ENCODE peak calls at places on chromosomes 12 and 14, in eight cellular contexts. One of them, this sample, is unnamed.

GRCh38 chr12:64054156-64054555 is 167.9 kb downstream of the KICS2 start:
- DNase-seq in EH: no peak
- DNase-seq in activated T-cell treated with anti-CD3 and anti-CD28 coated beads for 24 hours: no peak
- DNase-seq in activated naive CD8-positive, alpha-beta T cell treated with anti-CD3 and anti-CD28 coated beads, Interleukin-2, amount 50 U/mL, for 24 hours: no peak
- DNase-seq in SW 1271: no peak
- DNase-seq in GM18507: no peak
- DNase-seq in NCI-H1436: no peak
- DNase-seq in activated CD4-positive, alpha-beta T cell treated with anti-CD3 and anti-CD28 coated beads, Interleukin-2, amount 10 ng/mL, durations not matched to agents 7 days and 5 days: no peak
- DNase-seq in this sample: no peak

GRCh38 chr14:104171948-104172347 is 33.6 kb downstream of the KIF26A start:
- DNase-seq in activated naive CD8-positive, alpha-beta T cell treated with anti-CD3 and anti-CD28 coated beads, Interleukin-2, amount 50 U/mL, for 24 hours: no peak
- DNase-seq in activated CD4-positive, alpha-beta T cell treated with anti-CD3 and anti-CD28 coated beads, Interleukin-2, amount 10 ng/mL, durations not matched to agents 7 days and 5 days: no peak
- DNase-seq in NCI-H1436: no peak
- DNase-seq in EH: no peak
- DNase-seq in SW 1271: no peak
- DNase-seq in GM18507: no peak
- DNase-seq in activated T-cell treated with anti-CD3 and anti-CD28 coated beads for 24 hours: no peak
- DNase-seq in this sample: no peak

GRCh38 chr12:53625373-53625945 is 723 bp downstream of the ATF7 start:
- DNase-seq in NCI-H1436: no peak
- DNase-seq in GM18507: no peak
- DNase-seq in SW 1271: no peak
- DNase-seq in EH: no peak
- DNase-seq in activated T-cell treated with anti-CD3 and anti-CD28 coated beads for 24 hours: no peak
- DNase-seq in activated naive CD8-positive, alpha-beta T cell treated with anti-CD3 and anti-CD28 coated beads, Interleukin-2, amount 50 U/mL, for 24 hours: no peak
- DNase-seq in activated CD4-positive, alpha-beta T cell treated with anti-CD3 and anti-CD28 coated beads, Interleukin-2, amount 10 ng/mL, durations not matched to agents 7 days and 5 days: no peak
- DNase-seq in this sample: no peak

GRCh38 chr14:36666416-36667206 is 5.0 kb downstream of the PAX9 start:
- DNase-seq in activated naive CD8-positive, alpha-beta T cell treated with anti-CD3 and anti-CD28 coated beads, Interleukin-2, amount 50 U/mL, for 24 hours: no peak
- DNase-seq in GM18507: no peak
- DNase-seq in SW 1271: no peak
- DNase-seq in EH: no peak
- DNase-seq in activated T-cell treated with anti-CD3 and anti-CD28 coated beads for 24 hours: no peak
- DNase-seq in activated CD4-positive, alpha-beta T cell treated with anti-CD3 and anti-CD28 coated beads, Interleukin-2, amount 10 ng/mL, durations not matched to agents 7 days and 5 days: no peak
- DNase-seq in NCI-H1436: no peak
- DNase-seq in this sample: no peak

GRCh38 chr12:115763982-115764621 is 513.4 kb downstream of the MED13L start:
- DNase-seq in activated T-cell treated with anti-CD3 and anti-CD28 coated beads for 24 hours: no peak
- DNase-seq in activated CD4-positive, alpha-beta T cell treated with anti-CD3 and anti-CD28 coated beads, Interleukin-2, amount 10 ng/mL, durations not matched to agents 7 days and 5 days: no peak
- DNase-seq in SW 1271: no peak
- DNase-seq in NCI-H1436: no peak
- DNase-seq in GM18507: no peak
- DNase-seq in EH: peak; percentile 48
- DNase-seq in activated naive CD8-positive, alpha-beta T cell treated with anti-CD3 and anti-CD28 coated beads, Interleukin-2, amount 50 U/mL, for 24 hours: no peak
- DNase-seq in this sample: no peak

GRCh38 chr14:99735189-99736135 is 51.4 kb downstream of the CYP46A1 start:
- DNase-seq in SW 1271: no peak
- DNase-seq in activated CD4-positive, alpha-beta T cell treated with anti-CD3 and anti-CD28 coated beads, Interleukin-2, amount 10 ng/mL, durations not matched to agents 7 days and 5 days: no peak
- DNase-seq in activated T-cell treated with anti-CD3 and anti-CD28 coated beads for 24 hours: no peak
- DNase-seq in NCI-H1436: no peak
- DNase-seq in activated naive CD8-positive, alpha-beta T cell treated with anti-CD3 and anti-CD28 coated beads, Interleukin-2, amount 50 U/mL, for 24 hours: no peak
- DNase-seq in GM18507: no peak
- DNase-seq in EH: no peak
- DNase-seq in this sample: no peak

GRCh38 chr14:74038015-74038859 is 19.1 kb downstream of the BBOF1 start:
- DNase-seq in activated naive CD8-positive, alpha-beta T cell treated with anti-CD3 and anti-CD28 coated beads, Interleukin-2, amount 50 U/mL, for 24 hours: no peak
- DNase-seq in EH: peak; percentile 62
- DNase-seq in activated T-cell treated with anti-CD3 and anti-CD28 coated beads for 24 hours: no peak
- DNase-seq in SW 1271: peak; percentile 60
- DNase-seq in activated CD4-positive, alpha-beta T cell treated with anti-CD3 and anti-CD28 coated beads, Interleukin-2, amount 10 ng/mL, durations not matched to agents 7 days and 5 days: peak; percentile 43
- DNase-seq in GM18507: no peak
- DNase-seq in NCI-H1436: peak; percentile 39
- DNase-seq in this sample: peak; percentile 28

GRCh38 chr12:52074006-52074405 is 4.2 kb downstream of the ATG101 start:
- DNase-seq in activated T-cell treated with anti-CD3 and anti-CD28 coated beads for 24 hours: no peak
- DNase-seq in GM18507: no peak
- DNase-seq in activated naive CD8-positive, alpha-beta T cell treated with anti-CD3 and anti-CD28 coated beads, Interleukin-2, amount 50 U/mL, for 24 hours: no peak
- DNase-seq in EH: peak; percentile 88
- DNase-seq in NCI-H1436: peak; percentile 10
- DNase-seq in activated CD4-positive, alpha-beta T cell treated with anti-CD3 and anti-CD28 coated beads, Interleukin-2, amount 10 ng/mL, durations not matched to agents 7 days and 5 days: no peak
- DNase-seq in SW 1271: no peak
- DNase-seq in this sample: no peak

GRCh38 chr14:33280646-33281045 is 342.0 kb downstream of the NPAS3 start:
- DNase-seq in activated T-cell treated with anti-CD3 and anti-CD28 coated beads for 24 hours: no peak
- DNase-seq in NCI-H1436: no peak
- DNase-seq in SW 1271: no peak
- DNase-seq in EH: peak; percentile 10
- DNase-seq in activated naive CD8-positive, alpha-beta T cell treated with anti-CD3 and anti-CD28 coated beads, Interleukin-2, amount 50 U/mL, for 24 hours: no peak
- DNase-seq in GM18507: no peak
- DNase-seq in activated CD4-positive, alpha-beta T cell treated with anti-CD3 and anti-CD28 coated beads, Interleukin-2, amount 10 ng/mL, durations not matched to agents 7 days and 5 days: no peak
- DNase-seq in this sample: no peak

GRCh38 chr12:121719926-121720414 is 7.4 kb downstream of the TMEM120B start:
- DNase-seq in EH: peak; percentile 88
- DNase-seq in NCI-H1436: no peak
- DNase-seq in activated CD4-positive, alpha-beta T cell treated with anti-CD3 and anti-CD28 coated beads, Interleukin-2, amount 10 ng/mL, durations not matched to agents 7 days and 5 days: no peak
- DNase-seq in GM18507: no peak
- DNase-seq in activated T-cell treated with anti-CD3 and anti-CD28 coated beads for 24 hours: no peak
- DNase-seq in activated naive CD8-positive, alpha-beta T cell treated with anti-CD3 and anti-CD28 coated beads, Interleukin-2, amount 50 U/mL, for 24 hours: no peak
- DNase-seq in SW 1271: no peak
- DNase-seq in this sample: no peak

GRCh38 chr12:85693093-85693665 is 143.0 kb downstream of the RASSF9 start:
- DNase-seq in GM18507: no peak
- DNase-seq in EH: no peak
- DNase-seq in SW 1271: no peak
- DNase-seq in activated naive CD8-positive, alpha-beta T cell treated with anti-CD3 and anti-CD28 coated beads, Interleukin-2, amount 50 U/mL, for 24 hours: no peak
- DNase-seq in activated T-cell treated with anti-CD3 and anti-CD28 coated beads for 24 hours: no peak
- DNase-seq in activated CD4-positive, alpha-beta T cell treated with anti-CD3 and anti-CD28 coated beads, Interleukin-2, amount 10 ng/mL, durations not matched to agents 7 days and 5 days: no peak
- DNase-seq in NCI-H1436: no peak
- DNase-seq in this sample: no peak

GRCh38 chr14:90429764-90430163 is 32.9 kb downstream of the CALM1 start:
- DNase-seq in EH: no peak
- DNase-seq in GM18507: no peak
- DNase-seq in SW 1271: no peak
- DNase-seq in NCI-H1436: no peak
- DNase-seq in activated naive CD8-positive, alpha-beta T cell treated with anti-CD3 and anti-CD28 coated beads, Interleukin-2, amount 50 U/mL, for 24 hours: no peak
- DNase-seq in activated T-cell treated with anti-CD3 and anti-CD28 coated beads for 24 hours: no peak
- DNase-seq in activated CD4-positive, alpha-beta T cell treated with anti-CD3 and anti-CD28 coated beads, Interleukin-2, amount 10 ng/mL, durations not matched to agents 7 days and 5 days: no peak
- DNase-seq in this sample: no peak

GRCh38 chr12:43653917-43654316 is 101.9 kb upstream of the ADAMTS20 start:
- DNase-seq in NCI-H1436: no peak
- DNase-seq in EH: no peak
- DNase-seq in activated CD4-positive, alpha-beta T cell treated with anti-CD3 and anti-CD28 coated beads, Interleukin-2, amount 10 ng/mL, durations not matched to agents 7 days and 5 days: no peak
- DNase-seq in GM18507: no peak
- DNase-seq in SW 1271: no peak
- DNase-seq in activated naive CD8-positive, alpha-beta T cell treated with anti-CD3 and anti-CD28 coated beads, Interleukin-2, amount 50 U/mL, for 24 hours: no peak
- DNase-seq in activated T-cell treated with anti-CD3 and anti-CD28 coated beads for 24 hours: no peak
- DNase-seq in this sample: no peak

GRCh38 chr12:20696181-20696580 is 1.0 kb downstream of the SLCO1C1 start:
- DNase-seq in activated T-cell treated with anti-CD3 and anti-CD28 coated beads for 24 hours: no peak
- DNase-seq in activated CD4-positive, alpha-beta T cell treated with anti-CD3 and anti-CD28 coated beads, Interleukin-2, amount 10 ng/mL, durations not matched to agents 7 days and 5 days: no peak
- DNase-seq in GM18507: no peak
- DNase-seq in SW 1271: no peak
- DNase-seq in NCI-H1436: no peak
- DNase-seq in activated naive CD8-positive, alpha-beta T cell treated with anti-CD3 and anti-CD28 coated beads, Interleukin-2, amount 50 U/mL, for 24 hours: no peak
- DNase-seq in EH: no peak
- DNase-seq in this sample: no peak

GRCh38 chr12:132560421-132560830 is 50.0 kb downstream of the LRCOL1 start:
- DNase-seq in SW 1271: no peak
- DNase-seq in NCI-H1436: no peak
- DNase-seq in GM18507: no peak
- DNase-seq in activated naive CD8-positive, alpha-beta T cell treated with anti-CD3 and anti-CD28 coated beads, Interleukin-2, amount 50 U/mL, for 24 hours: peak; percentile 35
- DNase-seq in EH: peak; percentile 10
- DNase-seq in activated CD4-positive, alpha-beta T cell treated with anti-CD3 and anti-CD28 coated beads, Interleukin-2, amount 10 ng/mL, durations not matched to agents 7 days and 5 days: peak; percentile 19
- DNase-seq in activated T-cell treated with anti-CD3 and anti-CD28 coated beads for 24 hours: no peak
- DNase-seq in this sample: peak; percentile 10

GRCh38 chr14:106530423-106531107 is 1004.2 kb downstream of the TMEM121 start:
- DNase-seq in activated naive CD8-positive, alpha-beta T cell treated with anti-CD3 and anti-CD28 coated beads, Interleukin-2, amount 50 U/mL, for 24 hours: peak; percentile 54
- DNase-seq in activated CD4-positive, alpha-beta T cell treated with anti-CD3 and anti-CD28 coated beads, Interleukin-2, amount 10 ng/mL, durations not matched to agents 7 days and 5 days: peak; percentile 32
- DNase-seq in GM18507: no peak
- DNase-seq in EH: no peak
- DNase-seq in NCI-H1436: no peak
- DNase-seq in activated T-cell treated with anti-CD3 and anti-CD28 coated beads for 24 hours: peak; percentile 23
- DNase-seq in SW 1271: peak; percentile 1
- DNase-seq in this sample: peak; percentile 90

GRCh38 chr14:61766136-61766535 is 3.9 kb downstream of the SNAPC1 start:
- DNase-seq in activated T-cell treated with anti-CD3 and anti-CD28 coated beads for 24 hours: no peak
- DNase-seq in GM18507: no peak
- DNase-seq in activated naive CD8-positive, alpha-beta T cell treated with anti-CD3 and anti-CD28 coated beads, Interleukin-2, amount 50 U/mL, for 24 hours: no peak
- DNase-seq in NCI-H1436: no peak
- DNase-seq in SW 1271: no peak
- DNase-seq in EH: no peak
- DNase-seq in activated CD4-positive, alpha-beta T cell treated with anti-CD3 and anti-CD28 coated beads, Interleukin-2, amount 10 ng/mL, durations not matched to agents 7 days and 5 days: no peak
- DNase-seq in this sample: no peak

GRCh38 chr12:90366286-90366685 is 588.7 kb downstream of the CCER1 start:
- DNase-seq in activated CD4-positive, alpha-beta T cell treated with anti-CD3 and anti-CD28 coated beads, Interleukin-2, amount 10 ng/mL, durations not matched to agents 7 days and 5 days: no peak
- DNase-seq in SW 1271: no peak
- DNase-seq in GM18507: no peak
- DNase-seq in activated T-cell treated with anti-CD3 and anti-CD28 coated beads for 24 hours: no peak
- DNase-seq in EH: peak; percentile 35
- DNase-seq in NCI-H1436: no peak
- DNase-seq in activated naive CD8-positive, alpha-beta T cell treated with anti-CD3 and anti-CD28 coated beads, Interleukin-2, amount 50 U/mL, for 24 hours: no peak
- DNase-seq in this sample: no peak

GRCh38 chr12:65308601-65309071 is 30.2 kb downstream of the MSRB3 start:
- DNase-seq in GM18507: no peak
- DNase-seq in NCI-H1436: no peak
- DNase-seq in activated naive CD8-positive, alpha-beta T cell treated with anti-CD3 and anti-CD28 coated beads, Interleukin-2, amount 50 U/mL, for 24 hours: no peak
- DNase-seq in SW 1271: no peak
- DNase-seq in activated T-cell treated with anti-CD3 and anti-CD28 coated beads for 24 hours: no peak
- DNase-seq in activated CD4-positive, alpha-beta T cell treated with anti-CD3 and anti-CD28 coated beads, Interleukin-2, amount 10 ng/mL, durations not matched to agents 7 days and 5 days: no peak
- DNase-seq in EH: peak; percentile 63
- DNase-seq in this sample: no peak

GRCh38 chr12:124884587-124885438 is 21.1 kb upstream of the SCARB1 start:
- DNase-seq in SW 1271: no peak
- DNase-seq in activated CD4-positive, alpha-beta T cell treated with anti-CD3 and anti-CD28 coated beads, Interleukin-2, amount 10 ng/mL, durations not matched to agents 7 days and 5 days: no peak
- DNase-seq in NCI-H1436: peak; percentile 79
- DNase-seq in activated T-cell treated with anti-CD3 and anti-CD28 coated beads for 24 hours: no peak
- DNase-seq in EH: no peak
- DNase-seq in GM18507: no peak
- DNase-seq in activated naive CD8-positive, alpha-beta T cell treated with anti-CD3 and anti-CD28 coated beads, Interleukin-2, amount 50 U/mL, for 24 hours: peak; percentile 20
- DNase-seq in this sample: peak; percentile 81

GRCh38 chr12:124829008-124829707 is 34.5 kb downstream of the SCARB1 start:
- DNase-seq in EH: peak; percentile 98
- DNase-seq in NCI-H1436: no peak
- DNase-seq in activated T-cell treated with anti-CD3 and anti-CD28 coated beads for 24 hours: no peak
- DNase-seq in activated CD4-positive, alpha-beta T cell treated with anti-CD3 and anti-CD28 coated beads, Interleukin-2, amount 10 ng/mL, durations not matched to agents 7 days and 5 days: no peak
- DNase-seq in SW 1271: peak; percentile 30
- DNase-seq in GM18507: no peak
- DNase-seq in activated naive CD8-positive, alpha-beta T cell treated with anti-CD3 and anti-CD28 coated beads, Interleukin-2, amount 50 U/mL, for 24 hours: no peak
- DNase-seq in this sample: no peak

GRCh38 chr12:111099186-111099585 is 178.8 kb upstream of the MYL2 start:
- DNase-seq in activated naive CD8-positive, alpha-beta T cell treated with anti-CD3 and anti-CD28 coated beads, Interleukin-2, amount 50 U/mL, for 24 hours: no peak
- DNase-seq in NCI-H1436: no peak
- DNase-seq in GM18507: no peak
- DNase-seq in EH: no peak
- DNase-seq in activated T-cell treated with anti-CD3 and anti-CD28 coated beads for 24 hours: no peak
- DNase-seq in activated CD4-positive, alpha-beta T cell treated with anti-CD3 and anti-CD28 coated beads, Interleukin-2, amount 10 ng/mL, durations not matched to agents 7 days and 5 days: no peak
- DNase-seq in SW 1271: no peak
- DNase-seq in this sample: no peak

GRCh38 chr12:45232146-45232731 is 16.3 kb downstream of the ANO6 start:
- DNase-seq in NCI-H1436: no peak
- DNase-seq in EH: no peak
- DNase-seq in activated naive CD8-positive, alpha-beta T cell treated with anti-CD3 and anti-CD28 coated beads, Interleukin-2, amount 50 U/mL, for 24 hours: no peak
- DNase-seq in activated CD4-positive, alpha-beta T cell treated with anti-CD3 and anti-CD28 coated beads, Interleukin-2, amount 10 ng/mL, durations not matched to agents 7 days and 5 days: no peak
- DNase-seq in SW 1271: peak; percentile 51
- DNase-seq in GM18507: no peak
- DNase-seq in activated T-cell treated with anti-CD3 and anti-CD28 coated beads for 24 hours: no peak
- DNase-seq in this sample: no peak

GRCh38 chr14:68788275-68789001 is 4.4 kb downstream of the ZFP36L1 start:
- DNase-seq in EH: peak; percentile 10
- DNase-seq in GM18507: no peak
- DNase-seq in activated naive CD8-positive, alpha-beta T cell treated with anti-CD3 and anti-CD28 coated beads, Interleukin-2, amount 50 U/mL, for 24 hours: no peak
- DNase-seq in activated T-cell treated with anti-CD3 and anti-CD28 coated beads for 24 hours: no peak
- DNase-seq in SW 1271: no peak
- DNase-seq in NCI-H1436: no peak
- DNase-seq in activated CD4-positive, alpha-beta T cell treated with anti-CD3 and anti-CD28 coated beads, Interleukin-2, amount 10 ng/mL, durations not matched to agents 7 days and 5 days: no peak
- DNase-seq in this sample: no peak

GRCh38 chr12:9149372-9149771 is 33.7 kb upstream of the A2M start:
- DNase-seq in NCI-H1436: no peak
- DNase-seq in SW 1271: no peak
- DNase-seq in activated CD4-positive, alpha-beta T cell treated with anti-CD3 and anti-CD28 coated beads, Interleukin-2, amount 10 ng/mL, durations not matched to agents 7 days and 5 days: no peak
- DNase-seq in EH: no peak
- DNase-seq in activated naive CD8-positive, alpha-beta T cell treated with anti-CD3 and anti-CD28 coated beads, Interleukin-2, amount 50 U/mL, for 24 hours: no peak
- DNase-seq in GM18507: no peak
- DNase-seq in activated T-cell treated with anti-CD3 and anti-CD28 coated beads for 24 hours: no peak
- DNase-seq in this sample: no peak

GRCh38 chr12:47725893-47726292 is 603 bp upstream of the ENDOU start:
- DNase-seq in NCI-H1436: no peak
- DNase-seq in EH: peak; percentile 85
- DNase-seq in activated T-cell treated with anti-CD3 and anti-CD28 coated beads for 24 hours: no peak
- DNase-seq in GM18507: peak; percentile 25
- DNase-seq in SW 1271: no peak
- DNase-seq in activated CD4-positive, alpha-beta T cell treated with anti-CD3 and anti-CD28 coated beads, Interleukin-2, amount 10 ng/mL, durations not matched to agents 7 days and 5 days: no peak
- DNase-seq in activated naive CD8-positive, alpha-beta T cell treated with anti-CD3 and anti-CD28 coated beads, Interleukin-2, amount 50 U/mL, for 24 hours: no peak
- DNase-seq in this sample: no peak

GRCh38 chr12:46386877-46387629 is 14.5 kb upstream of the SLC38A2 start:
- DNase-seq in SW 1271: no peak
- DNase-seq in NCI-H1436: no peak
- DNase-seq in activated CD4-positive, alpha-beta T cell treated with anti-CD3 and anti-CD28 coated beads, Interleukin-2, amount 10 ng/mL, durations not matched to agents 7 days and 5 days: no peak
- DNase-seq in EH: peak; percentile 73
- DNase-seq in GM18507: no peak
- DNase-seq in activated T-cell treated with anti-CD3 and anti-CD28 coated beads for 24 hours: no peak
- DNase-seq in activated naive CD8-positive, alpha-beta T cell treated with anti-CD3 and anti-CD28 coated beads, Interleukin-2, amount 50 U/mL, for 24 hours: peak; percentile 27
- DNase-seq in this sample: peak; percentile 54

GRCh38 chr12:53252349-53252916 is 15.7 kb upstream of the ESPL1 start:
- DNase-seq in activated naive CD8-positive, alpha-beta T cell treated with anti-CD3 and anti-CD28 coated beads, Interleukin-2, amount 50 U/mL, for 24 hours: peak; percentile 19
- DNase-seq in EH: no peak
- DNase-seq in GM18507: no peak
- DNase-seq in NCI-H1436: no peak
- DNase-seq in SW 1271: peak; percentile 45
- DNase-seq in activated T-cell treated with anti-CD3 and anti-CD28 coated beads for 24 hours: no peak
- DNase-seq in activated CD4-positive, alpha-beta T cell treated with anti-CD3 and anti-CD28 coated beads, Interleukin-2, amount 10 ng/mL, durations not matched to agents 7 days and 5 days: no peak
- DNase-seq in this sample: no peak

GRCh38 chr14:100109594-100109955 is 44.4 kb downstream of the EVL start:
- DNase-seq in SW 1271: no peak
- DNase-seq in NCI-H1436: no peak
- DNase-seq in activated T-cell treated with anti-CD3 and anti-CD28 coated beads for 24 hours: no peak
- DNase-seq in GM18507: no peak
- DNase-seq in activated naive CD8-positive, alpha-beta T cell treated with anti-CD3 and anti-CD28 coated beads, Interleukin-2, amount 50 U/mL, for 24 hours: no peak
- DNase-seq in EH: no peak
- DNase-seq in activated CD4-positive, alpha-beta T cell treated with anti-CD3 and anti-CD28 coated beads, Interleukin-2, amount 10 ng/mL, durations not matched to agents 7 days and 5 days: no peak
- DNase-seq in this sample: no peak

GRCh38 chr12:110689002-110689600 is at the start of gene HVCN1:
- DNase-seq in activated T-cell treated with anti-CD3 and anti-CD28 coated beads for 24 hours: peak; percentile 28
- DNase-seq in SW 1271: no peak
- DNase-seq in GM18507: no peak
- DNase-seq in NCI-H1436: no peak
- DNase-seq in activated naive CD8-positive, alpha-beta T cell treated with anti-CD3 and anti-CD28 coated beads, Interleukin-2, amount 50 U/mL, for 24 hours: peak; percentile 67
- DNase-seq in activated CD4-positive, alpha-beta T cell treated with anti-CD3 and anti-CD28 coated beads, Interleukin-2, amount 10 ng/mL, durations not matched to agents 7 days and 5 days: peak; percentile 56
- DNase-seq in EH: peak; percentile 43
- DNase-seq in this sample: no peak

GRCh38 chr12:52126605-52127578 is 47.4 kb downstream of the SMIM41 start:
- DNase-seq in NCI-H1436: no peak
- DNase-seq in activated T-cell treated with anti-CD3 and anti-CD28 coated beads for 24 hours: no peak
- DNase-seq in EH: peak; percentile 26
- DNase-seq in GM18507: no peak
- DNase-seq in activated CD4-positive, alpha-beta T cell treated with anti-CD3 and anti-CD28 coated beads, Interleukin-2, amount 10 ng/mL, durations not matched to agents 7 days and 5 days: no peak
- DNase-seq in SW 1271: no peak
- DNase-seq in activated naive CD8-positive, alpha-beta T cell treated with anti-CD3 and anti-CD28 coated beads, Interleukin-2, amount 50 U/mL, for 24 hours: no peak
- DNase-seq in this sample: no peak